ENCODE peak calls at places on chromosomes 3 and 15, in eight cellular contexts. One of them, this sample, is unnamed.

GRCh38 chr3:49661281-49661680 is 12.9 kb upstream of the APEH start:
- DNase-seq in HT-29: no peak
- DNase-seq in IMR-90: no peak
- DNase-seq in caudate nucleus: no peak
- DNase-seq in effector memory CD8-positive, alpha-beta T cell: no peak
- DNase-seq in substantia nigra: no peak
- DNase-seq in cortex of kidney: no peak
- DNase-seq in putamen: no peak
- DNase-seq in this sample: no peak

GRCh38 chr3:159260049-159260662 is 458.3 kb downstream of the MFSD1 start:
- DNase-seq in HT-29: peak; percentile 83
- DNase-seq in IMR-90: peak; percentile 77
- DNase-seq in caudate nucleus: no peak
- DNase-seq in effector memory CD8-positive, alpha-beta T cell: no peak
- DNase-seq in substantia nigra: peak; percentile 56
- DNase-seq in cortex of kidney: no peak
- DNase-seq in putamen: peak; percentile 49
- DNase-seq in this sample: peak; percentile 50

GRCh38 chr3:16455001-16455400 is 58.5 kb downstream of the RFTN1 start:
- DNase-seq in HT-29: no peak
- DNase-seq in IMR-90: no peak
- DNase-seq in caudate nucleus: no peak
- DNase-seq in effector memory CD8-positive, alpha-beta T cell: no peak
- DNase-seq in substantia nigra: no peak
- DNase-seq in cortex of kidney: no peak
- DNase-seq in putamen: no peak
- DNase-seq in this sample: no peak

GRCh38 chr3:27253831-27254230 is 115.4 kb downstream of the NEK10 start:
- DNase-seq in HT-29: peak; percentile 40
- DNase-seq in IMR-90: peak; percentile 21
- DNase-seq in caudate nucleus: no peak
- DNase-seq in effector memory CD8-positive, alpha-beta T cell: no peak
- DNase-seq in substantia nigra: peak; percentile 5
- DNase-seq in cortex of kidney: no peak
- DNase-seq in putamen: no peak
- DNase-seq in this sample: peak; percentile 60

GRCh38 chr15:67011620-67012005 is 53.8 kb upstream of the SMAD3 start:
- DNase-seq in HT-29: no peak
- DNase-seq in IMR-90: no peak
- DNase-seq in caudate nucleus: no peak
- DNase-seq in effector memory CD8-positive, alpha-beta T cell: no peak
- DNase-seq in substantia nigra: no peak
- DNase-seq in cortex of kidney: no peak
- DNase-seq in putamen: no peak
- DNase-seq in this sample: no peak

GRCh38 chr3:151183253-151183652 is 19.8 kb downstream of the GPR171 start:
- DNase-seq in HT-29: no peak
- DNase-seq in IMR-90: no peak
- DNase-seq in caudate nucleus: no peak
- DNase-seq in effector memory CD8-positive, alpha-beta T cell: no peak
- DNase-seq in substantia nigra: no peak
- DNase-seq in cortex of kidney: no peak
- DNase-seq in putamen: no peak
- DNase-seq in this sample: no peak

GRCh38 chr15:68644088-68644904 is 65.5 kb downstream of the CORO2B start:
- DNase-seq in HT-29: no peak
- DNase-seq in IMR-90: peak; percentile 90
- DNase-seq in caudate nucleus: no peak
- DNase-seq in effector memory CD8-positive, alpha-beta T cell: no peak
- DNase-seq in substantia nigra: no peak
- DNase-seq in cortex of kidney: no peak
- DNase-seq in putamen: no peak
- DNase-seq in this sample: no peak

GRCh38 chr3:10339376-10339955 is 18.6 kb upstream of the SEC13 start:
- DNase-seq in HT-29: no peak
- DNase-seq in IMR-90: no peak
- DNase-seq in caudate nucleus: no peak
- DNase-seq in effector memory CD8-positive, alpha-beta T cell: no peak
- DNase-seq in substantia nigra: no peak
- DNase-seq in cortex of kidney: no peak
- DNase-seq in putamen: no peak
- DNase-seq in this sample: no peak

GRCh38 chr3:125319765-125320164 is 55.4 kb downstream of the ZNF148 start:
- DNase-seq in HT-29: no peak
- DNase-seq in IMR-90: no peak
- DNase-seq in caudate nucleus: no peak
- DNase-seq in effector memory CD8-positive, alpha-beta T cell: no peak
- DNase-seq in substantia nigra: no peak
- DNase-seq in cortex of kidney: no peak
- DNase-seq in putamen: no peak
- DNase-seq in this sample: no peak

GRCh38 chr3:8954938-8955763 is 8.1 kb downstream of the RAD18 start:
- DNase-seq in HT-29: no peak
- DNase-seq in IMR-90: peak; percentile 62
- DNase-seq in caudate nucleus: no peak
- DNase-seq in effector memory CD8-positive, alpha-beta T cell: no peak
- DNase-seq in substantia nigra: no peak
- DNase-seq in cortex of kidney: no peak
- DNase-seq in putamen: no peak
- DNase-seq in this sample: no peak

GRCh38 chr3:125123906-125124305 is 68.1 kb upstream of the HEG1 start:
- DNase-seq in HT-29: no peak
- DNase-seq in IMR-90: peak; percentile 61
- DNase-seq in caudate nucleus: no peak
- DNase-seq in effector memory CD8-positive, alpha-beta T cell: no peak
- DNase-seq in substantia nigra: no peak
- DNase-seq in cortex of kidney: no peak
- DNase-seq in putamen: no peak
- DNase-seq in this sample: peak; percentile 16

GRCh38 chr3:34109846-34110245 is 311.4 kb downstream of the PDCD6IP start:
- DNase-seq in HT-29: no peak
- DNase-seq in IMR-90: no peak
- DNase-seq in caudate nucleus: no peak
- DNase-seq in effector memory CD8-positive, alpha-beta T cell: no peak
- DNase-seq in substantia nigra: no peak
- DNase-seq in cortex of kidney: no peak
- DNase-seq in putamen: no peak
- DNase-seq in this sample: no peak

GRCh38 chr15:100651253-100651652 is 48.9 kb downstream of the ASB7 start:
- DNase-seq in HT-29: no peak
- DNase-seq in IMR-90: peak; percentile 46
- DNase-seq in caudate nucleus: no peak
- DNase-seq in effector memory CD8-positive, alpha-beta T cell: no peak
- DNase-seq in substantia nigra: no peak
- DNase-seq in cortex of kidney: no peak
- DNase-seq in putamen: no peak
- DNase-seq in this sample: no peak

GRCh38 chr3:42264399-42265058 is 1.5 kb downstream of the CCK start:
- DNase-seq in HT-29: peak; percentile 41
- DNase-seq in IMR-90: peak; percentile 16
- DNase-seq in caudate nucleus: no peak
- DNase-seq in effector memory CD8-positive, alpha-beta T cell: no peak
- DNase-seq in substantia nigra: no peak
- DNase-seq in cortex of kidney: no peak
- DNase-seq in putamen: no peak
- DNase-seq in this sample: peak; percentile 31

GRCh38 chr15:69869881-69870465 is 227.7 kb downstream of the TLE3 start:
- DNase-seq in HT-29: no peak
- DNase-seq in IMR-90: no peak
- DNase-seq in caudate nucleus: no peak
- DNase-seq in effector memory CD8-positive, alpha-beta T cell: no peak
- DNase-seq in substantia nigra: no peak
- DNase-seq in cortex of kidney: no peak
- DNase-seq in putamen: no peak
- DNase-seq in this sample: no peak

GRCh38 chr3:14889188-14889587 is 58.2 kb upstream of the NR2C2 start:
- DNase-seq in HT-29: no peak
- DNase-seq in IMR-90: no peak
- DNase-seq in caudate nucleus: no peak
- DNase-seq in effector memory CD8-positive, alpha-beta T cell: no peak
- DNase-seq in substantia nigra: no peak
- DNase-seq in cortex of kidney: no peak
- DNase-seq in putamen: no peak
- DNase-seq in this sample: no peak

GRCh38 chr3:170529346-170529745 is 56.5 kb downstream of the SLC7A14 start:
- DNase-seq in HT-29: no peak
- DNase-seq in IMR-90: no peak
- DNase-seq in caudate nucleus: no peak
- DNase-seq in effector memory CD8-positive, alpha-beta T cell: no peak
- DNase-seq in substantia nigra: no peak
- DNase-seq in cortex of kidney: no peak
- DNase-seq in putamen: no peak
- DNase-seq in this sample: no peak

GRCh38 chr3:17645074-17645698 is 97.2 kb downstream of the TBC1D5 start:
- DNase-seq in HT-29: peak; percentile 68
- DNase-seq in IMR-90: peak; percentile 76
- DNase-seq in caudate nucleus: no peak
- DNase-seq in effector memory CD8-positive, alpha-beta T cell: no peak
- DNase-seq in substantia nigra: peak; percentile 19
- DNase-seq in cortex of kidney: no peak
- DNase-seq in putamen: peak; percentile 68
- DNase-seq in this sample: peak; percentile 21

This sample was measured in testis.